ENCODE peak calls at places on chromosomes 7 and 10, in seven cellular contexts. One of them, this sample, is unnamed.
A peak's percentile ranks its signal among the peaks of the same experiment; 100 is the strongest.

GRCh38 chr10:115942106-115942505 is 330.9 kb downstream of the GFRA1 start:
- DNase-seq in GM23338: no peak
- DNase-seq in C1 segment of cervical spinal cord: no peak
- DNase-seq in RKO: no peak
- DNase-seq in NCI-H748 treated with DMSO at 0.1 percent for 48 hours: no peak
- DNase-seq in EH: no peak
- DNase-seq in GM03348: no peak
- DNase-seq in this sample: no peak

GRCh38 chr7:132379292-132379691 is 197.0 kb downstream of the PLXNA4 start:
- DNase-seq in GM23338: no peak
- DNase-seq in C1 segment of cervical spinal cord: no peak
- DNase-seq in RKO: no peak
- DNase-seq in NCI-H748 treated with DMSO at 0.1 percent for 48 hours: no peak
- DNase-seq in EH: no peak
- DNase-seq in GM03348: no peak
- DNase-seq in this sample: no peak

GRCh38 chr7:73702226-73702625 is 17.2 kb downstream of the STX1A start:
- DNase-seq in GM23338: no peak
- DNase-seq in C1 segment of cervical spinal cord: no peak
- DNase-seq in RKO: no peak
- DNase-seq in NCI-H748 treated with DMSO at 0.1 percent for 48 hours: no peak
- DNase-seq in EH: no peak
- DNase-seq in GM03348: no peak
- DNase-seq in this sample: no peak

GRCh38 chr10:26503911-26504310 is 65.8 kb downstream of the APBB1IP start:
- DNase-seq in GM23338: peak; percentile 66
- DNase-seq in C1 segment of cervical spinal cord: no peak
- DNase-seq in RKO: peak; percentile 16
- DNase-seq in NCI-H748 treated with DMSO at 0.1 percent for 48 hours: no peak
- DNase-seq in EH: no peak
- DNase-seq in GM03348: no peak
- DNase-seq in this sample: no peak

GRCh38 chr7:139680676-139681462 is 96.9 kb downstream of the HIPK2 start:
- DNase-seq in GM23338: no peak
- DNase-seq in C1 segment of cervical spinal cord: no peak
- DNase-seq in RKO: peak; percentile 100
- DNase-seq in NCI-H748 treated with DMSO at 0.1 percent for 48 hours: no peak
- DNase-seq in EH: peak; percentile 99
- DNase-seq in GM03348: peak; percentile 90
- DNase-seq in this sample: no peak

GRCh38 chr7:927031-927671 is 27.3 kb downstream of the ADAP1 start:
- DNase-seq in GM23338: no peak
- DNase-seq in C1 segment of cervical spinal cord: peak; percentile 32
- DNase-seq in RKO: no peak
- DNase-seq in NCI-H748 treated with DMSO at 0.1 percent for 48 hours: no peak
- DNase-seq in EH: no peak
- DNase-seq in GM03348: no peak
- DNase-seq in this sample: peak; percentile 12

GRCh38 chr7:4748267-4748666 is 27.2 kb upstream of the AP5Z1 start:
- DNase-seq in GM23338: no peak
- DNase-seq in C1 segment of cervical spinal cord: no peak
- DNase-seq in RKO: no peak
- DNase-seq in NCI-H748 treated with DMSO at 0.1 percent for 48 hours: no peak
- DNase-seq in EH: no peak
- DNase-seq in GM03348: no peak
- DNase-seq in this sample: no peak

GRCh38 chr10:43461950-43462349 is 25.0 kb downstream of the ZNF487 start:
- DNase-seq in GM23338: peak; percentile 94
- DNase-seq in C1 segment of cervical spinal cord: no peak
- DNase-seq in RKO: peak; percentile 91
- DNase-seq in NCI-H748 treated with DMSO at 0.1 percent for 48 hours: peak; percentile 71
- DNase-seq in EH: peak; percentile 76
- DNase-seq in GM03348: peak; percentile 79
- DNase-seq in this sample: peak; percentile 88

GRCh38 chr10:3113343-3113720 is 46.0 kb downstream of the PFKP start:
- DNase-seq in GM23338: no peak
- DNase-seq in C1 segment of cervical spinal cord: no peak
- DNase-seq in RKO: no peak
- DNase-seq in NCI-H748 treated with DMSO at 0.1 percent for 48 hours: no peak
- DNase-seq in EH: no peak
- DNase-seq in GM03348: no peak
- DNase-seq in this sample: no peak

GRCh38 chr10:51524041-51524440 is 175.4 kb downstream of the CSTF2T start:
- DNase-seq in GM23338: no peak
- DNase-seq in C1 segment of cervical spinal cord: no peak
- DNase-seq in RKO: no peak
- DNase-seq in NCI-H748 treated with DMSO at 0.1 percent for 48 hours: no peak
- DNase-seq in EH: peak; percentile 31
- DNase-seq in GM03348: peak; percentile 33
- DNase-seq in this sample: no peak

GRCh38 chr10:73262105-73262730 is 9.8 kb upstream of the MRPS16 start:
- DNase-seq in GM23338: no peak
- DNase-seq in C1 segment of cervical spinal cord: no peak
- DNase-seq in RKO: peak; percentile 95
- DNase-seq in NCI-H748 treated with DMSO at 0.1 percent for 48 hours: no peak
- DNase-seq in EH: peak; percentile 81
- DNase-seq in GM03348: peak; percentile 43
- DNase-seq in this sample: no peak

GRCh38 chr7:39271386-39271785 is 293.7 kb downstream of the POU6F2 start:
- DNase-seq in GM23338: peak; percentile 15
- DNase-seq in C1 segment of cervical spinal cord: no peak
- DNase-seq in RKO: no peak
- DNase-seq in NCI-H748 treated with DMSO at 0.1 percent for 48 hours: peak; percentile 29
- DNase-seq in EH: peak; percentile 29
- DNase-seq in GM03348: no peak
- DNase-seq in this sample: peak; percentile 40

GRCh38 chr10:3452234-3452633 is 279.7 kb upstream of the PITRM1 start:
- DNase-seq in GM23338: peak; percentile 72
- DNase-seq in C1 segment of cervical spinal cord: no peak
- DNase-seq in RKO: no peak
- DNase-seq in NCI-H748 treated with DMSO at 0.1 percent for 48 hours: no peak
- DNase-seq in EH: peak; percentile 98
- DNase-seq in GM03348: peak; percentile 76
- DNase-seq in this sample: no peak

GRCh38 chr10:35643151-35643975 is 1.3 kb upstream of the FZD8 start:
- DNase-seq in GM23338: peak; percentile 76
- DNase-seq in C1 segment of cervical spinal cord: no peak
- DNase-seq in RKO: peak; percentile 48
- DNase-seq in NCI-H748 treated with DMSO at 0.1 percent for 48 hours: peak; percentile 87
- DNase-seq in EH: peak; percentile 64
- DNase-seq in GM03348: peak; percentile 81
- DNase-seq in this sample: peak; percentile 49

GRCh38 chr7:32204361-32205018 is 134.3 kb upstream of the PDE1C start:
- DNase-seq in GM23338: peak; percentile 86
- DNase-seq in C1 segment of cervical spinal cord: peak; percentile 50
- DNase-seq in RKO: peak; percentile 84
- DNase-seq in NCI-H748 treated with DMSO at 0.1 percent for 48 hours: peak; percentile 50
- DNase-seq in EH: peak; percentile 91
- DNase-seq in GM03348: peak; percentile 82
- DNase-seq in this sample: peak; percentile 56

GRCh38 chr10:133139561-133140065 is 20.4 kb upstream of the KNDC1 start:
- DNase-seq in GM23338: no peak
- DNase-seq in C1 segment of cervical spinal cord: no peak
- DNase-seq in RKO: no peak
- DNase-seq in NCI-H748 treated with DMSO at 0.1 percent for 48 hours: no peak
- DNase-seq in EH: no peak
- DNase-seq in GM03348: no peak
- DNase-seq in this sample: no peak

GRCh38 chr10:124737708-124738107 is 6.5 kb downstream of the FAM53B start:
- DNase-seq in GM23338: no peak
- DNase-seq in C1 segment of cervical spinal cord: no peak
- DNase-seq in RKO: no peak
- DNase-seq in NCI-H748 treated with DMSO at 0.1 percent for 48 hours: no peak
- DNase-seq in EH: no peak
- DNase-seq in GM03348: no peak
- DNase-seq in this sample: no peak

GRCh38 chr10:116690356-116691078 is 51.8 kb downstream of the HSPA12A start:
- DNase-seq in GM23338: peak; percentile 69
- DNase-seq in C1 segment of cervical spinal cord: no peak
- DNase-seq in RKO: no peak
- DNase-seq in NCI-H748 treated with DMSO at 0.1 percent for 48 hours: no peak
- DNase-seq in EH: no peak
- DNase-seq in GM03348: no peak
- DNase-seq in this sample: peak; percentile 56

GRCh38 chr7:84553711-84554110 is 359.1 kb upstream of the SEMA3A start:
- DNase-seq in GM23338: no peak
- DNase-seq in C1 segment of cervical spinal cord: no peak
- DNase-seq in RKO: no peak
- DNase-seq in NCI-H748 treated with DMSO at 0.1 percent for 48 hours: no peak
- DNase-seq in EH: no peak
- DNase-seq in GM03348: no peak
- DNase-seq in this sample: no peak

GRCh38 chr10:278707-279106 is 143.5 kb downstream of the ZMYND11 start:
- DNase-seq in GM23338: no peak
- DNase-seq in C1 segment of cervical spinal cord: no peak
- DNase-seq in RKO: no peak
- DNase-seq in NCI-H748 treated with DMSO at 0.1 percent for 48 hours: no peak
- DNase-seq in EH: no peak
- DNase-seq in GM03348: no peak
- DNase-seq in this sample: no peak